ENCODE peak calls at places on chromosomes 2 and 18, in four cellular contexts. J is AG10803, L is spleen, B is neural progenitor cell. I is an unnamed sample.

GRCh38 chr2:222298311-222299150 is at the start of gene PAX3:
- DNase-seq in J (peak), L (peak), B (peak), I (no peak)

GRCh38 chr2:45293182-45293581 is 283.9 kb upstream of the SIX2 start:
- DNase-seq in J (peak), L (no peak), B (no peak), I (no peak)

GRCh38 chr2:219631925-219632757 is 4.7 kb downstream of the SLC4A3 start:
- DNase-seq in J (no peak), L (no peak), B (no peak), I (peak)

GRCh38 chr2:46082531-46083485 is 214.4 kb upstream of the EPAS1 start:
- DNase-seq in J (peak), L (no peak), B (no peak), I (peak)

GRCh38 chr2:178553047-178553446 is 72.8 kb downstream of the PLEKHA3 start:
- DNase-seq in J (peak), L (no peak), B (no peak), I (no peak)

GRCh38 chr2:98280376-98281102 is 65.7 kb upstream of the CNGA3 start:
- DNase-seq in J (peak), L (no peak), B (peak), I (peak)

GRCh38 chr2:178860551-178860950 is 53.3 kb upstream of the TTN start:
- DNase-seq in J (no peak), L (no peak), B (no peak), I (no peak)

GRCh38 chr18:80233899-80234298 is 13.4 kb downstream of the PARD6G start:
- DNase-seq in J (no peak), L (no peak), B (no peak), I (no peak)

GRCh38 chr18:47417807-47418206 is 166.3 kb upstream of the SKOR2 start:
- DNase-seq in J (peak), L (no peak), B (no peak), I (no peak)

GRCh38 chr18:56327171-56327885 is 311.1 kb downstream of the TXNL1 start:
- DNase-seq in J (peak), L (no peak), B (no peak), I (no peak)

GRCh38 chr2:212732860-212733259 is 194.3 kb upstream of the ERBB4 start:
- DNase-seq in J (no peak), L (no peak), B (no peak), I (no peak)

GRCh38 chr18:34957119-34957863 is 83.9 kb upstream of the MAPRE2 start:
- DNase-seq in J (no peak), L (no peak), B (no peak), I (no peak)

GRCh38 chr2:129812071-129812470 is 167.4 kb upstream of the RAB6C start:
- DNase-seq in J (no peak), L (no peak), B (no peak), I (no peak)

GRCh38 chr2:28444951-28445350 is 50.9 kb upstream of the PLB1 start:
- DNase-seq in J (no peak), L (no peak), B (no peak), I (no peak)

GRCh38 chr2:82124629-82125028 is 1820.1 kb upstream of the LRRTM1 start:
- DNase-seq in J (no peak), L (no peak), B (no peak), I (no peak)

GRCh38 chr2:228870993-228871392 is 400.1 kb downstream of the PID1 start:
- DNase-seq in J (no peak), L (no peak), B (no peak), I (no peak)

GRCh38 chr2:228367356-228367755 is 185.9 kb upstream of the SPHKAP start:
- DNase-seq in J (no peak), L (no peak), B (no peak), I (no peak)

GRCh38 chr18:616380-616995 is 19.7 kb downstream of the CLUL1 start:
- DNase-seq in J (peak), L (no peak), B (peak), I (no peak)

GRCh38 chr2:239366740-239367139 is 34.1 kb downstream of the HDAC4 start:
- DNase-seq in J (no peak), L (peak), B (no peak), I (peak)

GRCh38 chr2:71646028-71646427 is 192.7 kb downstream of the DYSF start:
- DNase-seq in J (peak), L (no peak), B (no peak), I (peak)

GRCh38 chr18:75478996-75479870 is 51.7 kb upstream of the SMIM21 start:
- DNase-seq in J (peak), L (no peak), B (peak), I (no peak)

GRCh38 chr2:1755436-1756191 is 11.3 kb upstream of the PXDN start:
- DNase-seq in J (no peak), L (peak), B (no peak), I (peak)

GRCh38 chr2:139000087-139000486 is 219.9 kb upstream of the NXPH2 start:
- DNase-seq in J (no peak), L (no peak), B (no peak), I (no peak)

GRCh38 chr18:11027862-11028261 is 121.5 kb downstream of the PIEZO2 start:
- DNase-seq in J (no peak), L (no peak), B (no peak), I (no peak)

GRCh38 chr18:28204154-28204553 is 27.2 kb upstream of the CDH2 start:
- DNase-seq in J (peak), L (no peak), B (no peak), I (no peak)

GRCh38 chr2:40431600-40431955 is 20.3 kb downstream of the SLC8A1 start:
- DNase-seq in J (peak), L (no peak), B (no peak), I (no peak)

GRCh38 chr2:97751752-97752151 is 38.4 kb downstream of the ZAP70 start:
- DNase-seq in J (peak), L (peak), B (no peak), I (no peak)

GRCh38 chr2:96872591-96873349 is 2.9 kb upstream of the SEMA4C start:
- DNase-seq in J (no peak), L (no peak), B (peak), I (no peak)

GRCh38 chr2:146853741-146854444 is 990.9 kb upstream of the ACVR2A start:
- DNase-seq in J (peak), L (no peak), B (no peak), I (no peak)

GRCh38 chr18:23228102-23229051 is 93.1 kb downstream of the CABLES1 start:
- DNase-seq in J (peak), L (no peak), B (no peak), I (no peak)

GRCh38 chr2:226802573-226802972 is 3.0 kb upstream of the IRS1 start:
- DNase-seq in J (peak), L (no peak), B (peak), I (no peak)

GRCh38 chr2:137938204-137938603 is 26.1 kb upstream of the HNMT start:
- DNase-seq in J (peak), L (no peak), B (no peak), I (no peak)

GRCh38 chr2:23435250-23436035 is 50.5 kb downstream of the KLHL29 start:
- DNase-seq in J (no peak), L (peak), B (no peak), I (peak)

GRCh38 chr18:28034567-28034966 is 142.4 kb downstream of the CDH2 start:
- DNase-seq in J (no peak), L (no peak), B (no peak), I (no peak)

GRCh38 chr18:55778731-55779460 is 190.9 kb upstream of the TCF4 start:
- DNase-seq in J (peak), L (no peak), B (peak), I (no peak)

GRCh38 chr18:8948011-8948410 is 154.5 kb upstream of the NDUFV2 start:
- DNase-seq in J (peak), L (no peak), B (no peak), I (no peak)

GRCh38 chr2:47389692-47390091 is 13.3 kb upstream of the MSH2 start:
- DNase-seq in J (no peak), L (no peak), B (no peak), I (no peak)

GRCh38 chr2:164609790-164610189 is 11.5 kb downstream of the GRB14 start:
- DNase-seq in J (no peak), L (no peak), B (no peak), I (no peak)

GRCh38 chr2:159903404-159904126 is 105.6 kb upstream of the CD302 start:
- DNase-seq in J (peak), L (peak), B (no peak), I (no peak)